ENCODE peak calls at places on chromosomes 2 and 18, in four cellular contexts. I, M, J and F are unnamed samples.

GRCh38 chr2:217207387-217208010 is 347.6 kb upstream of the TNP1 start:
- DNase-seq in J (no peak), I (no peak), M (no peak), F (no peak)

GRCh38 chr2:234587341-234588053 is 90.6 kb upstream of the ARL4C start:
- DNase-seq in J (no peak), M (no peak), I (no peak), F (no peak)

GRCh38 chr2:205848601-205849000 is 166.3 kb downstream of the NRP2 start:
- DNase-seq in I (no peak), J (no peak), M (peak; percentile 44), F (no peak)

GRCh38 chr2:163662141-163662780 is 73.5 kb downstream of the FIGN start:
- DNase-seq in I (no peak), M (no peak), J (no peak), F (no peak)

GRCh38 chr2:75587954-75588587 is 27.3 kb upstream of the EVA1A start:
- DNase-seq in I (no peak), J (no peak), M (peak; percentile 93), F (no peak)

GRCh38 chr18:58898427-58898826 is 33.8 kb downstream of the ZNF532 start:
- DNase-seq in I (no peak), J (no peak), M (no peak), F (no peak)

GRCh38 chr2:63124209-63124608 is 73.6 kb downstream of the OTX1 start:
- DNase-seq in J (no peak), M (peak; percentile 0), I (no peak), F (no peak)

GRCh38 chr18:2625217-2625616 is 30.3 kb upstream of the SMCHD1 start:
- DNase-seq in J (no peak), M (no peak), I (no peak), F (no peak)

GRCh38 chr2:198657520-198658121 is 800.1 kb downstream of the SATB2 start:
- DNase-seq in M (peak; percentile 61), J (peak; percentile 77), I (peak; percentile 45), F (peak; percentile 3)

GRCh38 chr2:232741284-232741683 is 35.1 kb downstream of the KCNJ13 start:
- DNase-seq in I (no peak), M (no peak), J (no peak), F (no peak)

GRCh38 chr2:12594590-12594989 is 122.1 kb upstream of the TRIB2 start:
- DNase-seq in M (peak; percentile 20), J (no peak), I (no peak), F (no peak)

GRCh38 chr2:36456227-36456788 is 100.7 kb downstream of the CRIM1 start:
- DNase-seq in J (no peak), I (peak; percentile 23), M (peak; percentile 59), F (peak; percentile 14)

GRCh38 chr2:73403237-73403636 is 17.6 kb downstream of the ALMS1 start:
- DNase-seq in J (no peak), M (no peak), I (no peak), F (no peak)

GRCh38 chr2:37869756-37870155 is 55.3 kb upstream of the RMDN2 start:
- DNase-seq in J (no peak), M (peak; percentile 92), I (no peak), F (no peak)

GRCh38 chr2:179946346-179946745 is 60.8 kb downstream of the CWC22 start:
- DNase-seq in M (no peak), I (no peak), J (no peak), F (no peak)

GRCh38 chr2:223102040-223102899 is 50.3 kb downstream of the KCNE4 start:
- DNase-seq in I (no peak), J (no peak), M (no peak), F (no peak)

GRCh38 chr2:239236043-239236807 is 164.6 kb downstream of the HDAC4 start:
- DNase-seq in M (peak; percentile 30), I (no peak), J (no peak), F (no peak)

GRCh38 chr2:24385366-24385765 is 25.0 kb upstream of the ITSN2 start:
- DNase-seq in J (no peak), M (no peak), I (no peak), F (no peak)

GRCh38 chr2:235746257-235746934 is 252.6 kb downstream of the AGAP1 start:
- DNase-seq in I (peak; percentile 91), M (peak; percentile 93), J (peak; percentile 94), F (peak; percentile 89)

GRCh38 chr2:102020596-102021170 is 28.9 kb downstream of the IL1R2 start:
- DNase-seq in M (peak; percentile 89), J (peak; percentile 90), I (peak; percentile 92), F (peak; percentile 81)

GRCh38 chr18:29523371-29523770 is 1346.4 kb upstream of the CDH2 start:
- DNase-seq in J (no peak), M (no peak), I (peak; percentile 6), F (no peak)

GRCh38 chr2:216695401-216695821 is at the start of gene IGFBP5:
- DNase-seq in M (peak; percentile 77), I (peak; percentile 94), J (peak; percentile 94), F (peak; percentile 46)

GRCh38 chr2:33372940-33373553 is 103.4 kb upstream of the RASGRP3 start:
- DNase-seq in J (peak; percentile 70), I (peak; percentile 58), M (no peak), F (peak; percentile 49)

GRCh38 chr2:230067990-230068657 is 600 bp downstream of the SLC16A14 start:
- DNase-seq in M (peak; percentile 61), I (peak; percentile 78), J (peak; percentile 82), F (peak; percentile 82)

DNA sequence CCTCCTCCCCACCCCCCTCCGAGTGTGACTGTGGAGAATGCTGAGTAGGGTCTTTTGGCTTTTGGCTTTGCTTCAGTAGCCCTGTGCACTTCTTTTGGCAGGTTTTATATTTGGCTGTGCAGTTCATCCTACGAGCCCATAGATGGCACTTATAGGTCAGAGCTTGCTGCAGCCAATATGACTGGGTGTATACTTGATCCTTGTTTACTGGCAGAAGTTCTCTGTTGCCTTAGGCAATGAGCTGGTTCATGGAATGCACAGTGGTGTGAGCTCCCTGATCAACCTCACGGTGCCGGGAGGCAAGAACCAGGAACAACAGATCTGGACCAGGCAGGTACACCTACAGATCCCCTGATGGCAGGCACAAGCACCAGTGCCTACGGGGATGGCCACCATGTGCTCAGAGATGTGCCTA is 190.2 kb downstream of the KIAA1328 start:
- DNase-seq in M (peak; percentile 11), I (peak; percentile 29), J (peak; percentile 55), F (peak; percentile 4)
- TF ChIP-seq EZH2phosphoT487 in M (no peak), I (no peak), J (no peak), F (no peak)

GRCh38 chr2:19577668-19578067 is 219.2 kb upstream of the OSR1 start:
- DNase-seq in M (peak; percentile 69), J (no peak), I (no peak), F (no peak)
- TF ChIP-seq EZH2phosphoT487 in M (no peak), J (no peak), I (no peak), F (no peak)

DNA sequence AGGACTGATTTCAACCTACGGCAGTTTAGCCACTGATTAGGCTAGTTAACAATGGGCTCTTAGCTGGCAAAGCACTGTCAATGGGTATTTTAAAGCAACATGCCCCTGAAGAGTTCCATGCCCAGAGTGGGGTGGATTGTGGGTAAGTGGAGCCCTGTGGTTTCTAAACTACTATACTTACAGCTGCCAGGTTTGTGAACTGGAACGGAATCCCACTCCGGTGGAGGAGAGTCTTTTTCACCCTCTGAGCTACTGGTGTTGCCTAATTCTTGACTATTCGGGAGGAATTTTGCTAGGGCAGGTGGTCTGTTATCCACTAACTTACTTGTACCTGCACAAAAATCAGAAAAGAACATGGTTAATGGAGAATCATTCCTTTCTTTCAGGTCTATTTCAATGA is 52.6 kb downstream of the ZAP70 start:
- DNase-seq in J (no peak), M (no peak), I (no peak), F (no peak)
- TF ChIP-seq EZH2phosphoT487 in J (no peak), M (no peak), I (no peak), F (no peak)

GRCh38 chr2:68284896-68285295 is 32.6 kb upstream of the PPP3R1 start:
- DNase-seq in I (peak; percentile 17), M (peak; percentile 76), J (no peak), F (peak; percentile 17)

GRCh38 chr2:68290825-68291224 is 28.9 kb downstream of the CNRIP1 start:
- DNase-seq in J (no peak), I (no peak), M (no peak), F (no peak)

GRCh38 chr2:68292108-68292710 is 27.5 kb downstream of the CNRIP1 start:
- DNase-seq in M (peak; percentile 50), I (peak; percentile 48), J (peak; percentile 71), F (peak; percentile 39)

GRCh38 chr2:68291317-68291716 is 28.4 kb downstream of the CNRIP1 start:
- DNase-seq in I (no peak), M (no peak), J (no peak), F (no peak)

DNA sequence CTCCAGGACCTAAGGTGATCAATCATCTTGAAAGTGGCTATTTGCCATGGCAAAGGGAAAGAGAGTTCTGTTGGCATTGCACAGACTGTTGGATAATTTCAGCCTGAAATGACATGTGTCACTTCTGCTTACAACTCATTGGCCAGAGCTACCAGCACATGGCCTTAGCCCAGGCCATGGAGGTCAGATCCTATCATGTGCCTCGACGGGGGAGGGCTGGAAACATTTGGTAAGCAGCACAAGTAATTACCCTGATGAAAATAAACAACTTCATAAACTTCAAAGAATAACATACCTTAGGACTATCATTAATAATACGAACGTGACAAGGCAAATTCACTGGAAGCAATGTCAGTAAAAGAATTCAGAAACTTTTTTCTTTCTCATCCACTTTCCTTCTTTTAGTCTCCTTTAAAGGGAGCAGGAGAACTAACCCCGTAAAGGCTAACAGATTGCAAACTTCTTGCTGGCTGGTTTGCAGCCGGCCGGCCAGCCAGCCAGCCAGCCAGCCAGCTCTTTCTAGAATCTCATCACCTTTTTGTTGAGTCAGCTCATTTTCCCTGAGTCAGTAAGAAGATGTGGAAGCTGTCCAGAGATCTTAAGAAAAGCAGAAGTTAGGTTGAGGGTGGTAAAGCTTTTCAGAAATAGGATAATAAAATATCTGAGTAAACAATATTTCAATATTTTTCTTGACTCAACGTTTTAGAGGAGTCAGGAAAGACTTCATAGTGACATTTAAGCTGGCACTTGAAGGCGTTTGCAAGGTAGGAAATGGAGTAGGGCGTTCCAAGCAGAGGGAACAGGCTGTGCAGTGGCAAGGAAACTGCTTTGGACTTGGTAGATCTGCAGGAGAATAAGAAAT is 31.9 kb downstream of the CNRIP1 start:
- DNase-seq in M (peak; percentile 90), J (peak; percentile 15), I (peak; percentile 53), F (no peak)
- TF ChIP-seq EZH2phosphoT487 in M (no peak), J (no peak), I (no peak), F (no peak)

GRCh38 chr2:39512941-39513340 is 75.9 kb upstream of the MAP4K3 start:
- DNase-seq in J (no peak), M (no peak), I (no peak), F (no peak)
- TF ChIP-seq EZH2phosphoT487 in J (no peak), M (no peak), I (no peak), F (no peak)